ENCODE peak calls at places on chromosomes 7 and 10, in five cellular contexts. N is cardiac fibroblast, E is fibroblast of pulmonary artery, G is AG09309, K is GM12865. P is an unnamed sample.

GRCh38 chr7:86908948-86909347 is 150.5 kb downstream of the ELAPOR2 start:
- DNase-seq in N (peak; percentile 9), E (peak; percentile 28), G (no peak), K (no peak), P (no peak)

GRCh38 chr10:29355436-29355991 is 66.6 kb downstream of the LYZL1 start:
- DNase-seq in N (no peak), E (no peak), G (no peak), K (no peak), P (no peak)

GRCh38 chr10:86918022-86918471 is 39.4 kb downstream of the MMRN2 start:
- DNase-seq in N (no peak), E (peak; percentile 24), G (no peak), K (no peak), P (no peak)

GRCh38 chr10:113736576-113736975 is 14.9 kb upstream of the PLEKHS1 start:
- DNase-seq in N (peak; percentile 67), E (peak; percentile 13), G (no peak), K (no peak), P (peak; percentile 40)

GRCh38 chr7:26858229-26858568 is 6.2 kb downstream of the SKAP2 start:
- DNase-seq in N (no peak), E (no peak), G (no peak), K (no peak), P (no peak)

GRCh38 chr7:12884856-12885440 is 197.5 kb downstream of the ARL4A start:
- DNase-seq in N (peak; percentile 27), E (peak; percentile 22), G (no peak), K (no peak), P (peak; percentile 30)

GRCh38 chr10:24456319-24456718 is 247.4 kb downstream of the KIAA1217 start:
- DNase-seq in N (peak; percentile 48), E (peak; percentile 51), G (peak; percentile 85), K (no peak), P (peak; percentile 88)

GRCh38 chr7:150365673-150366398 is 2.8 kb upstream of the REPIN1 start:
- DNase-seq in N (no peak), E (no peak), G (no peak), K (no peak), P (no peak)

DNA sequence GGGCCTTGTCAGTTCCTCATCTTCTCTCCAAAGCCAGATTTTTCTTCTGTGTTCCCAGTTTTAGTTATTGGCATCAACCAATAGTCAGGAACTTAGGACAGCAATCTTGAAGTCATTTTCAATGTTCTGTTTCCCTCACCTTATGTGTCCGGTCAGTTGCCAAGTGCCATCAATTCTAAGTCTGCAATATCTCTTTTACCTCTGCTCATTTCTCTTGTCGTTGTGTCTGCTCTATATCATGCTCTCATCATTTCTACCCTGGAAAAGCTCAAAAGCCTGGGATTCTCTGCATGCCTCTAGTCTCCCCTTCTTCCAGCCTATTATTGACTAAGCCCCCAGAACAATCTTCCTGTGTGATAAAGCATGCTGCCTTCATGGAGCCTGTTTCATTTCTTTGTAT is 145.3 kb downstream of the PPP1R9A start:
- DNase-seq in N (no peak), E (no peak), G (no peak), K (no peak), P (no peak)
- TF ChIP-seq CTCF in N (no peak), E (no peak), G (no peak), K (no peak), P (no peak)

GRCh38 chr10:88582806-88583583 is at the start of gene RNLS:
- DNase-seq in N (peak; percentile 64), E (peak; percentile 57), G (no peak), K (peak; percentile 87), P (peak; percentile 58)
- H3K4me3 ChIP-seq in N (peak within 1 kb of the TSS; percentile 47), E (peak within 1 kb of the TSS; percentile 51), G (peak within 1 kb of the TSS; percentile 57), K (peak within 1 kb of the TSS; percentile 71), P (peak within 1 kb of the TSS; percentile 70)

GRCh38 chr10:5147255-5147980 is 37.5 kb downstream of the AKR1C8 start:
- DNase-seq in N (peak; percentile 6), E (peak; percentile 4), G (no peak), K (no peak), P (no peak)
- TF ChIP-seq CTCF in N (no peak), E (no peak), G (no peak), K (no peak), P (no peak)

GRCh38 chr7:23001610-23002009 is 12.3 kb downstream of the HYCC1 start:
- DNase-seq in N (no peak), E (no peak), G (no peak), K (peak; percentile 71), P (no peak)
- H3K4me3 ChIP-seq in N (no peak overlapping the region), E (no peak overlapping the region), G (no peak overlapping the region), K (peak overlapping the region; percentile 44), P (no peak overlapping the region)

GRCh38 chr10:92547676-92548075 is 26.2 kb downstream of the IDE start:
- DNase-seq in N (no peak), E (no peak), G (no peak), K (no peak), P (no peak)

GRCh38 chr10:92552310-92552709 is 21.6 kb downstream of the IDE start:
- DNase-seq in N (no peak), E (no peak), G (no peak), K (peak; percentile 35), P (no peak)

GRCh38 chr10:92545556-92545955 is 28.3 kb downstream of the IDE start:
- DNase-seq in N (no peak), E (no peak), G (no peak), K (no peak), P (no peak)

GRCh38 chr10:92553959-92554358 is 19.9 kb downstream of the IDE start:
- DNase-seq in N (no peak), E (no peak), G (no peak), K (no peak), P (no peak)

DNA sequence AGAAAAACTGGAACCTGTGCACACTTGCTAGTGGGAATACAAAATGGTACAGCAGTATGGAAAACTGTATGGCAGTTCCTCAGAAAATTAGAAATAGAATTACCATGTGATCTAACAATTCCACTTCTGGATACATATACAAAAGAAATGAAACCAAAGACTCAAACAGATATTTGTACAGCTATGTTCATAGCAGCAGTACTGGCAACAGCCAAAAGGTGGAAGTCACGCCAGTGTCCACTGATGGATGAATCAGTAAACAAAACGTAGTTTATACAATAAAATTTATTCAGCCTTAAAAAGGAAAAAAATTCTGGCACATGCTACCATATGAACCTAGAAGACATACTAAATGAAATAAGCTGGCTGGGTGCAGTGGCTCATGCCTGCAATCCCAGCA is 23.0 kb downstream of the IDE start:
- DNase-seq in N (no peak), E (no peak), G (no peak), K (no peak), P (no peak)
- TF ChIP-seq CTCF in N (no peak), E (no peak), G (no peak), K (no peak), P (no peak)

GRCh38 chr7:19567011-19567410 is 141.8 kb downstream of the POLR1F start:
- DNase-seq in N (no peak), E (no peak), G (peak; percentile 10), K (no peak), P (no peak)

GRCh38 chr7:19575909-19576557 is 132.8 kb downstream of the POLR1F start:
- DNase-seq in N (no peak), E (no peak), G (no peak), K (no peak), P (no peak)

GRCh38 chr7:19572566-19572965 is 136.3 kb downstream of the POLR1F start:
- DNase-seq in N (peak; percentile 65), E (peak; percentile 38), G (no peak), K (no peak), P (no peak)
- H3K4me3 ChIP-seq in N (no peak overlapping the region), E (no peak overlapping the region), G (no peak overlapping the region), K (no peak overlapping the region), P (no peak overlapping the region)